ENCODE peak calls at places on chromosomes 16 and 17, in seven cellular contexts. Z is HuH-7; M is T-helper 2 cell; G is activated naive CD8-positive, alpha-beta T cell treated with anti-CD3 and anti-CD28 coated beads for 36 hours; A is H9; L is naive thymus-derived CD8-positive, alpha-beta T cell; I is activated CD4-positive, alpha-beta T cell treated with anti-CD3 and anti-CD28 coated beads, Interleukin-2, amount 50 U/mL, for 1 hour. C is an unnamed sample.

GRCh38 chr16:22855231-22855630 is 41.3 kb downstream of the HS3ST2 start:
- DNase-seq in Z (no peak), M (no peak), G (no peak), A (no peak), L (no peak), I (no peak), C (no peak)

GRCh38 chr17:3679186-3680126 is 10.8 kb downstream of the EMC6 start:
- DNase-seq in Z (no peak), M (no peak), G (no peak), A (no peak), L (no peak), I (no peak), C (no peak)

GRCh38 chr16:87086575-87086974 is 230.6 kb downstream of the C16orf95 start:
- DNase-seq in Z (no peak), M (no peak), G (no peak), A (no peak), L (no peak), I (no peak), C (no peak)

GRCh38 chr17:7323731-7324437 is 5.3 kb downstream of the NEURL4 start:
- DNase-seq in Z (peak; percentile 80), M (peak; percentile 52), G (peak; percentile 61), A (peak; percentile 90), L (peak; percentile 74), I (peak; percentile 66), C (peak; percentile 57)

GRCh38 chr17:14359251-14359939 is 58.5 kb downstream of the HS3ST3B1 start:
- DNase-seq in Z (no peak), M (no peak), G (peak; percentile 71), A (peak; percentile 61), L (peak; percentile 49), I (no peak), C (no peak)

GRCh38 chr16:66608241-66609138 is 4.0 kb downstream of the CMTM3 start:
- DNase-seq in Z (peak; percentile 95), M (peak; percentile 80), G (peak; percentile 85), A (peak; percentile 94), L (peak; percentile 80), I (peak; percentile 85), C (peak; percentile 69)

GRCh38 chr17:12866244-12866643 is 76.9 kb downstream of the ARHGAP44 start:
- DNase-seq in Z (no peak), M (no peak), G (no peak), A (no peak), L (no peak), I (no peak), C (no peak)

GRCh38 chr17:17042851-17043667 is 802 bp downstream of the MPRIP start:
- DNase-seq in Z (no peak), M (no peak), G (peak; percentile 38), A (peak; percentile 49), L (no peak), I (peak; percentile 23), C (no peak)

GRCh38 chr17:57955183-57955952 is at the start of gene CUEDC1:
- DNase-seq in Z (peak; percentile 78), M (peak; percentile 53), G (peak; percentile 75), A (peak; percentile 66), L (peak; percentile 40), I (peak; percentile 66), C (peak; percentile 49)

GRCh38 chr17:78694805-78695531 is 87.1 kb downstream of the CYTH1 start:
- DNase-seq in Z (no peak), M (no peak), G (no peak), A (no peak), L (no peak), I (no peak), C (no peak)

GRCh38 chr16:55252577-55252976 is 71.4 kb upstream of the IRX6 start:
- DNase-seq in Z (no peak), M (no peak), G (no peak), A (no peak), L (no peak), I (no peak), C (no peak)

GRCh38 chr16:83797013-83797412 is 10.8 kb upstream of the HSBP1 start:
- DNase-seq in Z (no peak), M (no peak), G (no peak), A (no peak), L (no peak), I (no peak), C (no peak)

C was measured in activated effector memory CD4-positive, alpha-beta T cell treated with Interleukin-2 at 50 U/mL for 16 hours.